ENCODE peak calls at places on chromosomes 3 and 15, in seven cellular contexts. G, S, J, O, M, L and N are unnamed samples.

GRCh38 chr3:5633960-5634359 is 446.5 kb downstream of the EDEM1 start:
- DNase-seq in O (no peak), S (no peak), M (no peak), J (no peak), G (no peak), L (no peak), N (no peak)

GRCh38 chr15:34708422-34708821 is 46.4 kb downstream of the GJD2 start:
- DNase-seq in M (no peak), L (peak), G (peak), J (no peak), O (peak), S (no peak), N (no peak)

GRCh38 chr3:179450901-179451334 is 352 bp downstream of the GNB4 start:
- DNase-seq in M (no peak), O (no peak), G (peak), L (no peak), J (peak), S (no peak), N (no peak)

GRCh38 chr15:72271895-72272212 is 500 bp downstream of the PARP6 start:
- DNase-seq in J (no peak), G (peak), S (no peak), L (no peak), O (peak), M (no peak), N (no peak)

GRCh38 chr3:17759901-17760300 is 17.5 kb upstream of the TBC1D5 start:
- DNase-seq in S (no peak), L (no peak), J (no peak), M (no peak), G (no peak), O (no peak), N (no peak)

GRCh38 chr3:71817262-71817661 is 32.3 kb upstream of the PROK2 start:
- DNase-seq in G (no peak), O (no peak), S (no peak), L (no peak), M (no peak), J (no peak), N (no peak)

GRCh38 chr15:33154366-33155166 is 39.9 kb downstream of the FMN1 start:
- DNase-seq in S (peak), M (peak), O (no peak), G (no peak), L (peak), J (peak), N (peak)

GRCh38 chr3:30473374-30474051 is 132.9 kb upstream of the TGFBR2 start:
- DNase-seq in G (peak), L (peak), J (peak), S (peak), M (no peak), O (no peak), N (no peak)

GRCh38 chr15:59976480-59976879 is 27.6 kb upstream of the FOXB1 start:
- DNase-seq in G (no peak), J (no peak), M (no peak), O (no peak), L (peak), S (no peak), N (no peak)

GRCh38 chr15:57333487-57333886 is 42.8 kb upstream of the CGNL1 start:
- DNase-seq in M (no peak), J (no peak), O (no peak), S (no peak), G (no peak), L (no peak), N (no peak)

GRCh38 chr15:91940466-91941381 is 87.2 kb downstream of the SLCO3A1 start:
- DNase-seq in L (no peak), O (no peak), G (no peak), J (no peak), S (no peak), M (no peak), N (no peak)

GRCh38 chr15:39585394-39585841 is 4.5 kb downstream of the THBS1 start:
- DNase-seq in G (no peak), S (no peak), L (no peak), M (no peak), J (no peak), O (no peak), N (no peak)

GRCh38 chr3:40864915-40865314 is 334.4 kb upstream of the CTNNB1 start:
- DNase-seq in G (no peak), S (no peak), J (no peak), L (no peak), O (no peak), M (no peak), N (no peak)

GRCh38 chr3:14525685-14526631 is 14.2 kb downstream of the GRIP2 start:
- DNase-seq in M (no peak), S (no peak), L (peak), G (no peak), O (peak), J (peak), N (no peak)

GRCh38 chr3:73605388-73605787 is 19.4 kb downstream of the PDZRN3 start:
- DNase-seq in O (no peak), J (no peak), S (no peak), L (no peak), M (no peak), G (no peak), N (no peak)

GRCh38 chr15:73937313-73937695 is 11.0 kb downstream of the LOXL1 start:
- DNase-seq in S (no peak), J (no peak), M (no peak), O (no peak), L (no peak), G (no peak), N (no peak)

GRCh38 chr15:73935547-73935946 is 9.3 kb downstream of the LOXL1 start:
- DNase-seq in M (no peak), O (no peak), L (no peak), S (peak), J (no peak), G (no peak), N (no peak)

GRCh38 chr15:73936588-73937312 is 10.5 kb downstream of the LOXL1 start:
- DNase-seq in O (no peak), S (peak), M (no peak), G (no peak), L (no peak), J (no peak), N (no peak)

GRCh38 chr15:73937726-73938125 is 11.5 kb downstream of the LOXL1 start:
- DNase-seq in L (no peak), M (no peak), J (no peak), G (no peak), O (no peak), S (no peak), N (no peak)

DNA sequence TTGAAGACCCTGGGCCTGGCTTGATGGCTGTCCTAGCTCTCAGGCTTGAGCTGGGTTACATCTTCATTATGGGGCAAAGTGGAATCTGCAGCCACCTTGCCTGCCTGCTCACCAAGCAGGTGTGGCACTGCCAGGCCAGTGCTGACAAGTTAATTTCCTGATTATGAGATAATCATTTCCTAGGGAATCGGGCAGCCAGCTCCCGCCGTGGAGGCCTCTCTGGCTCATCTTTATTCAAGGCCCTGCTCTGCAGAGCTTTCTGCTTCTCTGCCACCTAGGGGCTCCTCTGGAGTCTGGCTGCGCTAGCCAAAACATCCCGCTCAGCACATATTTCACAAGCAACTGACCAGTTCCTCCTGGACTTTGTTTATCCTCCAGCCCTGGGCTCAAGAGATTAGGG is 9.9 kb downstream of the LOXL1 start:
- DNase-seq in M (no peak), J (no peak), S (peak), O (no peak), L (peak), G (no peak), N (no peak)
- TF ChIP-seq CTCF in M (no peak), J (no peak), S (no peak), O (no peak), L (no peak), G (no peak), N (no peak)

DNA sequence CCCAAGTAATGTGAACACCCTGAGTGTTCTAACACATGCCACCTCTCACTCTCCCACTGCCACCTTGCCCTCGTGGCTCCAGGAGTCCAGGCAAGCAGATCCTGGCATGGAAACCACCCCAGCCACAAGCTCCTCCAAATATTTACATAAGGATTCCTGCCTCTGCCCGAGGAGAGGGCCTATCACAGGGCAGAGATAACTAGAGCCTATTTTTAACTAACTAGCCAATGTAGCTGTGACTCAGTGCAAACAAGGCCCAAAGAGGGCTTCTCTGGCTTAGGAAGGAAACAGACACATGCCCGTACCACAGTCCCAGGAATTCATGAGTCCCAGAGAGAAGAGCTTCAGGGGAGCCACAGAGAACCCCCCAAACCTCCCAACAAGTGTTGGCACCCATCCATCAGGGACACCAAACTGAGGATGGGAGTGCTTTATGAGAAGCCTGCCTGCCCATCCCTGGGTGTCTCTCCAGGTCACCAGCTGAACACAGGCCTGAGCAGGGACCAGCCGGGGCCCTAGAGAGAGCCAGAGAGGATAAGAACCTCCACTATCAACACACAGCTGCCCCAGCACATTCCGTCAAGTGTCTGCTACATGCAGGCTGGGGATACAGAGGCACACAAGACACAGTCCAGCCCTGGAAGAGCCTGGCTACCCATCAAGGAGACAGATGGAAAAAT is 9.2 kb downstream of the FYCO1 start:
- DNase-seq in S (peak), M (no peak), L (peak), O (peak), G (peak), J (peak), N (peak)
- H3K27ac ChIP-seq in S (peak), M (peak), L (peak), O (peak), G (peak), J (peak), N (peak)

GRCh38 chr3:27176256-27176655 is 192.9 kb downstream of the NEK10 start:
- DNase-seq in L (no peak), O (no peak), J (no peak), G (no peak), M (no peak), S (no peak), N (no peak)

GRCh38 chr3:27171113-27171512 is 198.1 kb downstream of the NEK10 start:
- DNase-seq in O (no peak), G (no peak), S (no peak), L (no peak), M (no peak), J (no peak), N (no peak)

GRCh38 chr3:27174530-27174929 is 194.7 kb downstream of the NEK10 start:
- DNase-seq in O (no peak), J (no peak), M (no peak), G (no peak), L (no peak), S (no peak), N (no peak)
- TF ChIP-seq CTCF in O (no peak), J (no peak), M (no peak), G (no peak), L (no peak), S (no peak), N (no peak)

GRCh38 chr15:78811825-78812183 is 540 bp upstream of the ADAMTS7 start:
- DNase-seq in S (peak), O (no peak), L (no peak), J (no peak), M (no peak), G (no peak), N (no peak)
- H3K27ac ChIP-seq in S (peak), O (no peak), L (no peak), J (peak), M (peak), G (peak), N (peak)

GRCh38 chr15:81107889-81108288 is 26.2 kb upstream of the CFAP161 start:
- DNase-seq in G (no peak), S (no peak), L (no peak), J (no peak), O (peak), M (no peak), N (no peak)

GRCh38 chr15:81106560-81106959 is 27.5 kb upstream of the CFAP161 start:
- DNase-seq in L (peak), O (peak), M (peak), G (peak), S (no peak), J (no peak), N (no peak)

GRCh38 chr15:81105521-81105920 is 28.5 kb upstream of the CFAP161 start:
- DNase-seq in O (no peak), L (no peak), M (no peak), J (no peak), S (no peak), G (no peak), N (no peak)

GRCh38 chr15:81111018-81111417 is 23.1 kb upstream of the CFAP161 start:
- DNase-seq in L (no peak), S (no peak), J (no peak), G (no peak), M (no peak), O (no peak), N (no peak)

GRCh38 chr15:81108427-81108826 is 25.6 kb upstream of the CFAP161 start:
- DNase-seq in L (no peak), J (no peak), M (no peak), G (peak), S (no peak), O (peak), N (no peak)
- TF ChIP-seq CTCF in L (peak), J (no peak), M (peak), G (peak), S (peak), O (peak), N (peak)

GRCh38 chr15:36448418-36448817 is 131.0 kb upstream of the CDIN1 start:
- DNase-seq in G (no peak), L (no peak), S (no peak), J (no peak), M (no peak), O (no peak), N (no peak)
- H3K27ac ChIP-seq in G (no peak), L (no peak), S (no peak), J (no peak), M (no peak), O (no peak), N (no peak)